ENCODE peak calls at places on chromosome 12, in six cellular contexts. M, B, C, P, S and Y are unnamed samples.

GRCh38 chr12:123992118-123992825 is 19.3 kb downstream of the ZNF664 start:
- DNase-seq in S (no peak), B (no peak), P (no peak), M (no peak), C (no peak), Y (no peak)

GRCh38 chr12:53572134-53572758 is 53.9 kb downstream of the ATF7 start:
- DNase-seq in S (no peak), C (no peak), M (no peak), B (no peak), P (no peak), Y (no peak)

GRCh38 chr12:121827351-121828099 is 23.7 kb downstream of the SETD1B start:
- DNase-seq in S (no peak), M (no peak), P (no peak), B (no peak), C (no peak), Y (no peak)

GRCh38 chr12:96457191-96457930 is 32.0 kb upstream of the CFAP54 start:
- DNase-seq in P (no peak), S (no peak), B (peak), C (peak), M (no peak), Y (no peak)

GRCh38 chr12:23810327-23810902 is 139.1 kb downstream of the SOX5 start:
- DNase-seq in M (no peak), C (no peak), P (no peak), S (no peak), B (no peak), Y (no peak)

GRCh38 chr12:92779902-92780301 is 77.1 kb downstream of the PLEKHG7 start:
- DNase-seq in B (no peak), P (no peak), C (no peak), M (no peak), S (no peak), Y (peak)

GRCh38 chr12:77433799-77434198 is 368.4 kb upstream of the E2F7 start:
- DNase-seq in B (no peak), M (no peak), S (no peak), C (no peak), P (no peak), Y (peak)

GRCh38 chr12:120955232-120955631 is 23.1 kb upstream of the HNF1A start:
- DNase-seq in P (no peak), B (peak), C (peak), M (no peak), S (no peak), Y (no peak)

GRCh38 chr12:43407816-43408645 is 144.0 kb downstream of the ADAMTS20 start:
- DNase-seq in B (no peak), S (no peak), C (peak), P (no peak), M (no peak), Y (peak)

GRCh38 chr12:50610171-50610570 is 105.4 kb downstream of the DIP2B start:
- DNase-seq in P (no peak), M (no peak), C (no peak), S (no peak), B (no peak), Y (no peak)

GRCh38 chr12:104201238-104202001 is 14.2 kb upstream of the TXNRD1 start:
- DNase-seq in M (peak), P (peak), B (peak), S (peak), C (peak), Y (peak)

GRCh38 chr12:2769866-2770533 is 24.8 kb upstream of the FKBP4 start:
- DNase-seq in C (no peak), P (no peak), S (no peak), B (no peak), M (peak), Y (no peak)

GRCh38 chr12:132154941-132155770 is 10.9 kb downstream of the NOC4L start:
- DNase-seq in C (no peak), M (peak), S (no peak), B (no peak), P (no peak), Y (peak)

GRCh38 chr12:74836567-74836966 is 298.9 kb downstream of the ATXN7L3B start:
- DNase-seq in C (no peak), M (no peak), S (no peak), B (no peak), P (no peak), Y (no peak)

GRCh38 chr12:119671070-119671469 is 3.1 kb downstream of the PRKAB1 start:
- DNase-seq in M (no peak), B (no peak), C (no peak), S (no peak), P (no peak), Y (no peak)

GRCh38 chr12:116659771-116660481 is 77.9 kb downstream of the SPRING1 start:
- DNase-seq in S (no peak), M (no peak), B (no peak), P (no peak), C (peak), Y (peak)

GRCh38 chr12:116980083-116980482 is 69.3 kb downstream of the FBXW8 start:
- DNase-seq in C (no peak), S (no peak), P (no peak), M (no peak), B (no peak), Y (no peak)

GRCh38 chr12:105083551-105084105 is 630 bp downstream of the ALDH1L2 start:
- DNase-seq in C (no peak), P (peak), B (peak), S (peak), M (peak), Y (peak)

GRCh38 chr12:130350715-130351114 is 13.0 kb downstream of the PIWIL1 start:
- DNase-seq in B (no peak), S (no peak), P (no peak), M (no peak), C (no peak), Y (no peak)
- H3K27ac ChIP-seq in B (no peak), S (peak), P (no peak), M (no peak), C (no peak), Y (no peak)

DNA sequence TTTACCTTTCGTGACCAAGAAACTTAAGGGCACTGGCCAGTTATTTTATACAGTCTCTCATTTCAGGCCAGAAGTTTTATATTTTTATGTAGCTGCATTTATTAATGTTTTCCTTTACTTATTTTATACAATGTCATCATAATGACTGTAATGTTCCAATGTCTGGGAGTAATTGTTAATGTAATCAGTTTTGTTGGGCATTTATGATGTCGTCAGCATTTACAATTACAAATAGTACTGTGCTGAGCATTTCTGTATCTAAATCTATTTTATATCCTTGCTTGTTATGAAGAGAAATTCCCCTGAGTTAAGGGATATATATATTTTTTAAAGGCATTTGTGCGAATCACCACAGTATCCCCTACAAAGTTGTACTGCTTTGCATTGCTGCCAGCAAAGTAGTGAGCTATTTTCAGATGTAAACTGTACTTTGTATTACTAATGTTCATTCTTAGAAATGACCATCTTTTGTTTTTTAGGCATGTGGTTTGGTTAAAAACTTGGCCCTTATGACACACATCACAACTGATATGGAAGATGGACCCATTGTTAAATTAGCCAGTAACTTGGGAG is 74.4 kb downstream of the POLR3B start:
- DNase-seq in C (no peak), M (no peak), B (no peak), P (no peak), S (no peak), Y (no peak)
- TF ChIP-seq EZH2phosphoT487 in C (no peak), M (no peak), B (no peak), P (no peak), S (no peak), Y (no peak)

GRCh38 chr12:113073586-113073985 is 17.1 kb downstream of the DTX1 start:
- DNase-seq in C (no peak), P (no peak), B (no peak), S (no peak), M (no peak), Y (no peak)
- H3K27ac ChIP-seq in C (no peak), P (no peak), B (no peak), S (no peak), M (no peak), Y (no peak)

DNA sequence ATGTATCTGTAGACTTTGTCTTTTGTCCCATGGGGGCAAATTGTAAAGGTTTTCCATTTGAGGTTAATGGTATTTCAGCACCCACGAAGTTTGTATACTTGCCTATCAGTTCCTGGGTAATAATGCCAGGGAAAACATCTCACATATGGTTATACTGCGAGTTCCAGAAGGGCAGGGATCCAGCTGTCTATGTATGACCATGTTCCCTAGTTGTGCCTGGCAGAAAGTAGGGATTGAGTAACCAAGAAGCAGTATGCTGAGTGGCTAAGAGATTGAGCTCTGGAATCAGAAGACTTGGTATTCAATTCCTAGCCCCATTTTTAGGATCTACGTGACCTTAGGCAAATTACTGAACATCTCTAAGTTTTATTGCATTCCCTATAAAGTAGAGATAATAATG is 173.2 kb upstream of the PWP1 start:
- DNase-seq in P (no peak), C (no peak), M (no peak), S (no peak), B (no peak), Y (peak)
- TF ChIP-seq EZH2phosphoT487 in P (no peak), C (no peak), M (no peak), S (no peak), B (no peak), Y (no peak)

GRCh38 chr12:95115641-95116040 is 42.2 kb upstream of the NR2C1 start:
- DNase-seq in S (no peak), C (peak), P (no peak), B (no peak), M (no peak), Y (no peak)

GRCh38 chr12:95116341-95116740 is 42.9 kb upstream of the NR2C1 start:
- DNase-seq in M (no peak), C (no peak), P (no peak), S (no peak), B (no peak), Y (peak)

GRCh38 chr12:95118138-95118787 is 44.8 kb upstream of the NR2C1 start:
- DNase-seq in P (no peak), C (peak), S (no peak), M (no peak), B (no peak), Y (peak)

GRCh38 chr12:95117178-95117599 is 43.8 kb upstream of the NR2C1 start:
- DNase-seq in P (peak), B (peak), M (peak), C (peak), S (peak), Y (peak)

DNA sequence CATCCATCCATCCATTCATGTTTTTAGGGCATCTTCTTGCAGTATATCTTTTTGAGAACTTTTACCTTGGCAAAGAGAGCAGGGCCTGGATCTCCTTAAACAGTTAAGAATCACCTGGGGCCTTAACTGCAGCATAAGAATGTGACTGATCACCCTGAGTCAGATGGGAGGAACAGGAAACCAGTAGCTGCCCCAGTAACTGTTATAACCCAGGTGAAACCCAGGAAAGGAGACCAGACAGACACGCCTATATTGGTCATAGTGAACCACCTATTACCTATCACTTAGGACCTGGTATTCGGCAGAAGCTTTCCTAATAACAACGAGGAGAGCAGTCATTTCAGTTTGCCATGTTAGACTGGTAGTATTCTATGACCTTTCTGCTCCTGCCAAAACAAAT is 43.4 kb upstream of the NR2C1 start:
- DNase-seq in M (no peak), B (peak), S (peak), C (peak), P (peak), Y (peak)
- H3K27ac ChIP-seq in M (no peak), B (peak), S (peak), C (peak), P (peak), Y (no peak)

DNA sequence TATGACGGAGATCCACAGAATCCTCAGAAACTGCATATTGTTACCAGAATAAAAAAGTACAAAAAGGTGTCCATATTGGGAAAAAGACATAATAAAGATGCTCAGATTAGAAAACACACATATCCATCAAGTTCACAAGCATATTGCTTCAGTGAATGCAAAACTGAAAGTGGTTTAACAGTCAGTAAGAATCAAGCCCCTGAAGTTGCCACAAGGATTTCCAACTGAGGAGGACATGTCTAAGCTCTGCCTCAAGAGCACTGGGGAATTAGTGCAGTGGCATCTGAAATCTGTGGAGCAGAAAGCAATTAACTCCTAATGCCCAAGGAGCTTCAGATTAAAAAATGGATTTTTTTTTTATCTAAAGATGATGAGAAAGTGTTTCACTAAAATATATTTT is 113.3 kb downstream of the DENND5B start:
- DNase-seq in S (no peak), M (no peak), C (no peak), B (no peak), P (peak), Y (no peak)
- TF ChIP-seq EZH2phosphoT487 in S (no peak), M (no peak), C (no peak), B (no peak), P (no peak), Y (no peak)

DNA sequence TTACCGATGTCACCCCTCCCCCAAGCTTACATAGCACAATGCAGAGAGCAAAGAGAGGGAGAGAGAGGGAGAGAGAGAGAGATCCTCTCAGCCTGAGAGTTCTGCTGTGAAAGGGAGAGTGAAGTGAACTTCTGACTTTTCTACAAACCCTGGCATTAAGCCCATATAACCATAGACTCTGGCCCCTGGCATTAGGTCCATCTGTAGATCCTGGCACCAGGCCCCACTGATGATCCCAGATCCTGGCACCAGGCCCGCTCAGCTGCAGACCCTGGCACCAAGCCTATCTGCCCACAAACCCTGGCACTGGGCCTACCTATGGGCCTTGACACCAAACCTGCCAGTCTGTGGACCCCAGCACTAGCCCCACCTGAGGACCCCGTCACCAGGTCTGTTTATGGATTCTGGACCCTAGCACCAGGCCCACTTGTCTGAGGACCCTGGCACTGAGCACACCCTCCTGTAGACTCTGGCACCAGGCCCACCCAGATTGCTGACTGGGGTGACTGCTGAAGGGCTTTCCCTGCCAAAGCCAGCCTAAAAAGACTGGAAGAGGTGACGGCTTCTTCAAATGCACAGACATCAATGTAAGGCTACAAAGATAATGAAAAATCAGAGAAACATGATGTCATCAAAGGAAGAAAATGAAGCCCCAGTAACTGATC is 14.5 kb upstream of the KRT83 start:
- DNase-seq in M (no peak), C (no peak), P (no peak), B (no peak), S (no peak), Y (no peak)
- H3K27ac ChIP-seq in M (no peak), C (no peak), P (no peak), B (no peak), S (no peak), Y (no peak)

GRCh38 chr12:106780010-106780625 is 5.6 kb downstream of the RIC8B start:
- DNase-seq in P (no peak), B (no peak), S (peak), M (no peak), C (peak), Y (peak)
- TF ChIP-seq EZH2phosphoT487 in P (no peak), B (no peak), S (no peak), M (no peak), C (no peak), Y (no peak)

GRCh38 chr12:83010169-83010804 is 323.6 kb downstream of the TMTC2 start:
- DNase-seq in C (no peak), S (no peak), P (no peak), B (no peak), M (no peak), Y (no peak)

GRCh38 chr12:83016226-83016835 is 329.6 kb downstream of the TMTC2 start:
- DNase-seq in P (no peak), B (no peak), M (no peak), S (peak), C (peak), Y (peak)

GRCh38 chr12:83017001-83017400 is 330.3 kb downstream of the TMTC2 start:
- DNase-seq in S (no peak), B (no peak), C (no peak), P (no peak), M (peak), Y (no peak)

GRCh38 chr12:83018063-83018462 is 331.4 kb downstream of the TMTC2 start:
- DNase-seq in B (no peak), S (peak), P (no peak), C (no peak), M (peak), Y (no peak)

GRCh38 chr12:83015390-83016225 is 328.9 kb downstream of the TMTC2 start:
- DNase-seq in B (no peak), M (no peak), P (no peak), S (no peak), C (no peak), Y (peak)
- H3K27ac ChIP-seq in B (no peak), M (no peak), P (no peak), S (no peak), C (peak), Y (peak)